ENCODE peak calls at places on chromosome 6, in six cellular contexts. J is brain microvascular endothelial cell, H is adrenal gland, K is WERI-Rb-1, V is cardiac muscle cell, G is stomach. E is an unnamed sample.

GRCh38 chr6:47353822-47354221 is 44.1 kb upstream of the TNFRSF21 start:
- DNase-seq in H (no peak), J (no peak), K (no peak), V (no peak), G (no peak), E (no peak)

GRCh38 chr6:136647363-136647763 is 97.1 kb upstream of the MAP7 start:
- DNase-seq in V (no peak), H (no peak), J (peak; percentile 92), G (peak; percentile 41), K (no peak), E (no peak)

GRCh38 chr6:4264076-4264475 is 128.7 kb upstream of the ECI2 start:
- DNase-seq in V (no peak), G (no peak), H (no peak), K (no peak), J (peak; percentile 26), E (no peak)

GRCh38 chr6:166836785-166837718 is 119.3 kb downstream of the RNASET2 start:
- DNase-seq in H (no peak), G (no peak), K (no peak), J (no peak), V (no peak), E (no peak)

GRCh38 chr6:112117554-112117953 is 30.2 kb downstream of the FAM229B start:
- DNase-seq in H (no peak), V (no peak), K (no peak), J (peak; percentile 4), G (no peak), E (peak; percentile 54)

GRCh38 chr6:22101163-22101562 is 195.7 kb downstream of the PRL start:
- DNase-seq in K (no peak), V (no peak), J (no peak), G (no peak), H (no peak), E (no peak)

GRCh38 chr6:7155871-7156579 is 48.3 kb downstream of the RREB1 start:
- DNase-seq in K (no peak), V (no peak), H (peak; percentile 7), G (no peak), J (no peak), E (no peak)

GRCh38 chr6:157982297-157982579 is 575 bp downstream of the SYNJ2 start:
- DNase-seq in K (peak; percentile 44), G (peak; percentile 71), J (no peak), H (no peak), V (peak; percentile 58), E (peak; percentile 74)

GRCh38 chr6:158459726-158460125 is 100.2 kb upstream of the TMEM181 start:
- DNase-seq in H (no peak), V (no peak), G (no peak), J (no peak), K (no peak), E (no peak)

GRCh38 chr6:88365656-88366055 is 199.5 kb upstream of the CNR1 start:
- DNase-seq in V (no peak), H (no peak), J (no peak), G (no peak), K (no peak), E (no peak)

GRCh38 chr6:135820340-135820739 is 31.2 kb upstream of the PDE7B start:
- DNase-seq in G (no peak), H (no peak), V (no peak), K (no peak), J (no peak), E (no peak)

GRCh38 chr6:163720005-163720404 is 305.5 kb downstream of the QKI start:
- DNase-seq in G (no peak), V (no peak), H (no peak), K (no peak), J (no peak), E (no peak)

GRCh38 chr6:14026831-14027539 is 90.6 kb upstream of the CD83 start:
- DNase-seq in K (no peak), H (no peak), G (no peak), J (no peak), V (no peak), E (peak; percentile 2)

GRCh38 chr6:89612121-89612520 is 26.4 kb downstream of the LYRM2 start:
- DNase-seq in H (no peak), V (no peak), G (no peak), J (no peak), K (no peak), E (peak; percentile 13)

GRCh38 chr6:23213193-23213592 is 643.8 kb downstream of the HDGFL1 start:
- DNase-seq in G (no peak), H (no peak), K (no peak), V (no peak), J (no peak), E (no peak)

GRCh38 chr6:168206186-168206585 is 113.4 kb downstream of the DACT2 start:
- DNase-seq in G (no peak), H (no peak), V (no peak), K (no peak), J (no peak), E (no peak)

GRCh38 chr6:63963756-63964315 is 328.2 kb downstream of the PHF3 start:
- DNase-seq in V (no peak), G (no peak), H (no peak), K (no peak), J (no peak), E (no peak)

GRCh38 chr6:30855429-30856069 is 28.8 kb upstream of the DDR1 start:
- DNase-seq in K (no peak), H (no peak), J (no peak), G (no peak), V (no peak), E (no peak)

GRCh38 chr6:160198577-160199211 is 59.9 kb downstream of the SLC22A2 start:
- DNase-seq in H (no peak), K (no peak), V (no peak), G (no peak), J (no peak), E (no peak)

GRCh38 chr6:145899915-145900569 is 64.1 kb downstream of the SHPRH start:
- DNase-seq in V (no peak), K (no peak), H (no peak), G (no peak), J (no peak), E (no peak)

GRCh38 chr6:170188571-170189001 is 102.3 kb downstream of the DLL1 start:
- DNase-seq in J (no peak), H (no peak), V (no peak), K (no peak), G (no peak), E (no peak)

GRCh38 chr6:168713013-168713412 is 272.0 kb downstream of the SMOC2 start:
- DNase-seq in G (no peak), H (no peak), V (no peak), K (no peak), J (no peak), E (no peak)

GRCh38 chr6:51820555-51820954 is 266.9 kb downstream of the PKHD1 start:
- DNase-seq in G (no peak), K (no peak), J (no peak), V (peak; percentile 26), H (no peak), E (no peak)

GRCh38 chr6:40882321-40882720 is 156.7 kb downstream of the UNC5CL start:
- DNase-seq in H (no peak), K (no peak), J (no peak), G (no peak), V (peak; percentile 70), E (peak; percentile 22)

GRCh38 chr6:16132909-16133308 is 4.0 kb downstream of the MYLIP start:
- DNase-seq in V (no peak), G (no peak), J (no peak), K (no peak), H (no peak), E (no peak)

GRCh38 chr6:83615025-83615999 is 93.6 kb downstream of the SNAP91 start:
- DNase-seq in V (peak; percentile 59), K (no peak), G (no peak), J (peak; percentile 9), H (no peak), E (peak; percentile 62)

GRCh38 chr6:112291161-112291762 is 36.9 kb upstream of the LAMA4 start:
- DNase-seq in K (no peak), V (no peak), J (no peak), G (no peak), H (no peak), E (no peak)

GRCh38 chr6:24856954-24857670 is 58.4 kb upstream of the ARMH2 start:
- DNase-seq in V (peak; percentile 21), K (no peak), G (no peak), H (no peak), J (no peak), E (no peak)

GRCh38 chr6:24859132-24859531 is 60.4 kb upstream of the ARMH2 start:
- DNase-seq in H (no peak), K (no peak), G (no peak), J (no peak), V (no peak), E (no peak)

GRCh38 chr6:24858154-24858801 is 59.6 kb upstream of the ARMH2 start:
- DNase-seq in V (no peak), J (no peak), H (no peak), K (no peak), G (no peak), E (no peak)

GRCh38 chr6:24861934-24862333 is 63.2 kb upstream of the ARMH2 start:
- DNase-seq in J (no peak), H (no peak), V (no peak), K (no peak), G (no peak), E (no peak)

GRCh38 chr6:24859608-24860007 is 60.9 kb upstream of the ARMH2 start:
- DNase-seq in K (no peak), J (no peak), G (no peak), V (no peak), H (no peak), E (no peak)
- H3K27ac ChIP-seq in K (no peak overlapping the region), J (no peak overlapping the region), G (no peak overlapping the region), V (no peak overlapping the region), H (no peak overlapping the region), E (no peak overlapping the region)

DNA sequence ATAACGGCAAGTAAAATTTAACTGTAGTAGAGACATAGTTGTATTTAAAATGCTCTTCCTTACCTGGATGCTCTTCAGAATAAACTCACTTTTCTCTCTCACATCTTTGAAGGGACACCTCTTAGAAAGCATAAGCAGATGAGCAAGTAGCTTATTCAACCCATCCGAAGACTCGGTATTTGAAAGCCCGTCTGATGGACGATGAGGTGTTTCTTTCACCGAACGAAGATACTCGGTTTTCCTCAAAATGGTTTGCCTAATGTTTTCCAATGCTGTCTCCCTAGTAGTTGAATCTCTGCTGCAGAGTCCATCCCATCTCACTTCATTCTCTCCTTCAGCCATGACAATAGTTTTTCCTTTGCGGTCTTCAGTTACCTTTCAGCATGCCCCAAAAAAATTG is 914 bp downstream of the SESN1 start:
- DNase-seq in G (no peak), H (no peak), K (no peak), V (no peak), J (no peak), E (peak; percentile 51)
- H3K27ac ChIP-seq in G (peak overlapping the region; percentile 97), H (peak overlapping the region; percentile 98), K (no peak overlapping the region), V (peak overlapping the region; percentile 98), J (peak overlapping the region; percentile 99), E (peak overlapping the region; percentile 98)

DNA sequence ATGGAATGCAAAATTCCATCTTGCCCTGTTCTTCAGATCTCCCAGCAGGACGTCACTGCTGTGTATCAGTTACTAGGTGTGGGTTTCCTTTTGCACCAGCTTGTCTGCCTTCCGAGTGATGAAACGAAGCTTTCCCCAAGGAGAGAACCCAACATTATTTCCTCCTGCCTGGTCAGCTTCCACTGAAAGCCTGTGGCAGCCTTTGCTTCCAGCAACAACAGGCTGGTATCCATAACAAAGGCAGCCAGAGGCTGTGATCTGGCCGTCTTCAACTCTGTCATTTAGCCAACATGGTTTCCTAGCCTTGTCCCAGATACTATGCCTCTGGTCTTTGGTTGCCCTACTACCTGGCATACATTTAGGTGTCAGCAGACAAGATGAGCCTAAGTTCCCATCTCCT is 78.8 kb upstream of the HEY2 start:
- DNase-seq in H (no peak), J (peak; percentile 18), V (peak; percentile 42), K (no peak), G (no peak), E (peak; percentile 7)
- H3K27ac ChIP-seq in H (no peak overlapping the region), J (no peak overlapping the region), V (no peak overlapping the region), K (no peak overlapping the region), G (no peak overlapping the region), E (no peak overlapping the region)

GRCh38 chr6:36927114-36927513 is 27.4 kb upstream of the PI16 start:
- DNase-seq in G (no peak), V (no peak), K (no peak), H (no peak), J (no peak), E (no peak)
- H3K27ac ChIP-seq in G (no peak overlapping the region), V (peak overlapping the region; percentile 27), K (no peak overlapping the region), H (peak overlapping the region; percentile 72), J (peak overlapping the region; percentile 43), E (peak overlapping the region; percentile 62)